ENCODE peak calls at places on chromosomes 5 and 9, in ten cellular contexts. U is neural progenitor cell; A is cerebellar cortex; Q is LoVo; H is fibroblast of mammary gland; G is NCI-H1092 treated with DMSO at 0.1 percent for 48 hours; K is stimulated activated CD4-positive, alpha-beta T cell treated with anti-CD3 and anti-CD28 coated beads, Interleukin-2, amount 100 ng/mL, for 48 hours; Z is astrocyte of the hippocampus; D is endodermal cell; T is stimulated activated CD8-positive, alpha-beta memory T cell treated with anti-CD3 and anti-CD28 coated beads, Interleukin-15, amount 100 ng/mL, for 4 hours. S is an unnamed sample.
A peak's percentile ranks its signal among the peaks of the same experiment; 100 is the strongest.

GRCh38 chr5:124395287-124395686 is 351.2 kb downstream of the ZNF608 start:
- DNase-seq in Z (peak; percentile 73), Q (no peak), H (no peak), T (no peak), A (peak; percentile 35), U (peak; percentile 85), D (no peak), G (peak; percentile 33), K (no peak), S (no peak)

GRCh38 chr5:14316471-14316870 is 173.3 kb downstream of the TRIO start:
- DNase-seq in Q (no peak), D (no peak), G (no peak), H (no peak), Z (no peak), U (no peak), A (no peak), K (no peak), T (no peak), S (no peak)

GRCh38 chr9:35659340-35659739 is 1.2 kb downstream of the CCDC107 start:
- DNase-seq in U (no peak), H (peak; percentile 91), A (no peak), G (no peak), K (no peak), T (no peak), D (no peak), Z (peak; percentile 66), Q (no peak), S (no peak)

GRCh38 chr5:5419291-5420210 is 2.9 kb upstream of the ICE1 start:
- DNase-seq in D (peak; percentile 63), T (no peak), U (peak; percentile 68), A (peak; percentile 78), K (no peak), G (peak; percentile 46), H (peak; percentile 96), Q (peak; percentile 50), Z (peak; percentile 73), S (no peak)

GRCh38 chr5:176578391-176578808 is 29.3 kb downstream of the CDHR2 start:
- DNase-seq in Q (peak; percentile 77), A (peak; percentile 86), Z (peak; percentile 63), H (peak; percentile 37), D (peak; percentile 96), T (no peak), G (no peak), K (no peak), U (peak; percentile 79), S (no peak)

GRCh38 chr9:36306481-36307306 is 48.4 kb upstream of the GNE start:
- DNase-seq in G (no peak), D (no peak), A (no peak), T (no peak), U (no peak), Z (no peak), H (no peak), K (no peak), Q (peak; percentile 48), S (no peak)

GRCh38 chr9:93207326-93207814 is 23.4 kb downstream of the WNK2 start:
- DNase-seq in Q (no peak), Z (peak; percentile 75), A (peak; percentile 92), T (no peak), K (no peak), U (no peak), H (peak; percentile 34), G (peak; percentile 85), D (no peak), S (no peak)

GRCh38 chr5:75734913-75735789 is 17.9 kb upstream of the POC5 start:
- DNase-seq in Z (peak; percentile 53), D (peak; percentile 82), G (no peak), T (no peak), K (no peak), Q (peak; percentile 52), H (peak; percentile 19), A (peak; percentile 64), U (peak; percentile 58), S (no peak)

GRCh38 chr9:109319631-109320233 is 1.1 kb downstream of the EPB41L4B start:
- DNase-seq in H (no peak), A (no peak), K (no peak), G (peak; percentile 46), T (no peak), Z (peak; percentile 28), D (peak; percentile 66), Q (no peak), U (peak; percentile 49), S (no peak)

GRCh38 chr5:124365491-124365890 is 380.9 kb downstream of the ZNF608 start:
- DNase-seq in T (no peak), K (no peak), D (no peak), U (peak; percentile 39), A (no peak), G (peak; percentile 83), Q (no peak), H (no peak), Z (no peak), S (no peak)

GRCh38 chr9:119523508-119523907 is 154.3 kb upstream of the BRINP1 start:
- DNase-seq in G (no peak), Z (no peak), H (no peak), K (no peak), U (no peak), Q (no peak), T (no peak), D (no peak), A (no peak), S (no peak)

GRCh38 chr5:101915559-101915958 is 380.5 kb downstream of the SLCO4C1 start:
- DNase-seq in T (no peak), G (no peak), H (no peak), A (no peak), Z (peak; percentile 89), U (no peak), K (no peak), D (peak; percentile 35), Q (peak; percentile 60), S (no peak)

GRCh38 chr9:135533093-135533492 is 11.9 kb downstream of the LCN1 start:
- DNase-seq in Q (no peak), Z (no peak), U (no peak), D (no peak), H (no peak), A (no peak), G (no peak), K (no peak), T (no peak), S (no peak)

GRCh38 chr5:133238426-133239205 is 186.8 kb downstream of the HSPA4 start:
- DNase-seq in D (no peak), U (no peak), A (no peak), T (no peak), G (no peak), Z (no peak), K (no peak), Q (no peak), H (no peak), S (no peak)

GRCh38 chr9:2260401-2261306 is 245.5 kb downstream of the SMARCA2 start:
- DNase-seq in H (peak; percentile 67), T (no peak), G (peak; percentile 61), U (no peak), A (no peak), Z (peak; percentile 87), Q (peak; percentile 13), K (no peak), D (no peak), S (no peak)

GRCh38 chr9:128254855-128255759 is 20.7 kb downstream of the GOLGA2 start:
- DNase-seq in Q (peak; percentile 47), G (peak; percentile 5), K (peak; percentile 41), D (peak; percentile 95), H (peak; percentile 42), Z (peak; percentile 79), A (peak; percentile 78), U (peak; percentile 89), T (peak; percentile 18), S (no peak)

GRCh38 chr9:21993893-21994525 is at the start of gene CDKN2A:
- DNase-seq in D (peak; percentile 84), Z (peak; percentile 81), U (peak; percentile 69), H (no peak), T (no peak), G (peak; percentile 98), Q (no peak), A (no peak), K (no peak), S (peak; percentile 6)

GRCh38 chr5:128965638-128966302 is 482 bp downstream of the SLC27A6 start:
- DNase-seq in U (no peak), H (no peak), G (no peak), Q (no peak), K (no peak), D (peak; percentile 73), A (no peak), Z (no peak), T (no peak), S (no peak)

GRCh38 chr9:105842023-105842644 is 147.8 kb downstream of the TMEM38B start:
- DNase-seq in T (no peak), Q (peak; percentile 15), U (peak; percentile 48), D (peak; percentile 69), Z (peak; percentile 65), G (peak; percentile 27), H (peak; percentile 44), A (peak; percentile 13), K (peak; percentile 29), S (no peak)

GRCh38 chr9:78014776-78015175 is 16.8 kb downstream of the GNAQ start:
- DNase-seq in K (no peak), Z (peak; percentile 64), G (no peak), Q (no peak), D (no peak), U (no peak), H (peak; percentile 55), A (no peak), T (no peak), S (no peak)

GRCh38 chr9:69307446-69308216 is 17.4 kb upstream of the ENTREP1 start:
- DNase-seq in D (peak; percentile 80), K (no peak), T (no peak), A (no peak), Q (no peak), U (peak; percentile 79), H (no peak), Z (peak; percentile 95), G (no peak), S (no peak)

GRCh38 chr5:52869391-52869790 is 81.7 kb downstream of the ITGA1 start:
- DNase-seq in K (no peak), U (no peak), G (no peak), Z (no peak), T (no peak), Q (no peak), H (no peak), A (no peak), D (no peak), S (no peak)

GRCh38 chr5:144011348-144011861 is 159.1 kb downstream of the YIPF5 start:
- DNase-seq in T (no peak), K (no peak), U (no peak), Z (no peak), A (no peak), G (no peak), H (no peak), D (no peak), Q (no peak), S (no peak)

GRCh38 chr9:91059713-91060112 is 258.1 kb downstream of the SYK start:
- DNase-seq in D (no peak), U (no peak), A (no peak), T (no peak), K (no peak), Z (peak; percentile 56), H (peak; percentile 47), Q (no peak), G (no peak), S (no peak)

GRCh38 chr5:123450114-123450513 is 26.9 kb upstream of the CEP120 start:
- DNase-seq in K (no peak), T (no peak), H (no peak), Z (no peak), A (no peak), G (no peak), U (no peak), Q (no peak), D (no peak), S (no peak)

GRCh38 chr5:128674837-128675446 is 136.9 kb upstream of the FBN2 start:
- DNase-seq in U (peak; percentile 50), A (peak; percentile 17), T (no peak), G (peak; percentile 14), K (peak; percentile 43), Q (peak; percentile 57), H (peak; percentile 63), D (peak; percentile 89), Z (peak; percentile 56), S (no peak)

GRCh38 chr5:139481122-139481533 is 1.4 kb downstream of the STING1 start:
- DNase-seq in T (no peak), A (no peak), D (peak; percentile 53), Q (no peak), Z (no peak), U (no peak), G (no peak), H (no peak), K (no peak), S (no peak)

GRCh38 chr9:122263699-122264349 is 816 bp downstream of the RBM18 start:
- DNase-seq in U (no peak), G (no peak), D (no peak), A (peak; percentile 12), K (no peak), H (peak; percentile 16), Z (no peak), Q (no peak), T (no peak), S (no peak)